ENCODE peak calls at places on chromosomes 11 and 22, in nine cellular contexts. A is memory B cell; U is ovary; K is HS-5; O is naive thymus-derived CD8-positive, alpha-beta T cell; R is GM10248; Z is BJ; B is stimulated activated CD4-positive, alpha-beta T cell treated with anti-CD3 and anti-CD28 coated beads, Interleukin-1b, Interleukin-23, amount 100 ng/mL, for 24 hours; T is IMR-90. J is an unnamed sample.

GRCh38 chr11:14642873-14643696 is 519 bp upstream of the PDE3B start:
- DNase-seq in R (no peak), T (no peak), Z (no peak), A (no peak), B (no peak), K (no peak), O (no peak), U (no peak), J (no peak)

GRCh38 chr11:134521001-134521400 is 109.0 kb upstream of the B3GAT1 start:
- DNase-seq in O (peak), U (no peak), T (no peak), Z (no peak), R (no peak), K (no peak), A (no peak), B (no peak), J (no peak)

GRCh38 chr11:11436715-11437313 is 83.8 kb upstream of the CSNK2A3 start:
- DNase-seq in R (no peak), T (no peak), A (no peak), K (no peak), B (no peak), O (no peak), U (no peak), Z (no peak), J (no peak)

GRCh38 chr11:34840736-34841386 is 75.3 kb downstream of the APIP start:
- DNase-seq in A (peak), Z (no peak), U (no peak), R (peak), T (peak), K (no peak), O (no peak), B (peak), J (no peak)

GRCh38 chr22:35905894-35906293 is 122.7 kb downstream of the RBFOX2 start:
- DNase-seq in B (no peak), O (no peak), Z (no peak), R (no peak), K (no peak), T (no peak), U (no peak), A (no peak), J (no peak)

GRCh38 chr11:69843529-69843921 is 24.3 kb upstream of the FGF3 start:
- DNase-seq in Z (no peak), B (no peak), T (no peak), O (no peak), U (no peak), R (no peak), K (no peak), A (no peak), J (no peak)

GRCh38 chr11:123261345-123262106 is 66.5 kb upstream of the CLMP start:
- DNase-seq in R (peak), U (peak), Z (no peak), T (peak), A (no peak), O (peak), B (peak), K (no peak), J (peak)

GRCh38 chr11:34549271-34549670 is 35.7 kb upstream of the ELF5 start:
- DNase-seq in U (no peak), Z (no peak), R (no peak), K (no peak), B (no peak), T (no peak), A (no peak), O (no peak), J (no peak)

GRCh38 chr22:47918276-47918928 is 1156.0 kb downstream of the TBC1D22A start:
- DNase-seq in B (peak), U (no peak), K (no peak), Z (no peak), A (no peak), R (peak), T (no peak), O (no peak), J (no peak)

GRCh38 chr22:49203863-49204598 is 623.6 kb downstream of the BRD1 start:
- DNase-seq in U (no peak), Z (no peak), T (no peak), B (no peak), R (no peak), A (no peak), O (peak), K (no peak), J (no peak)

GRCh38 chr11:14443642-14444041 is 56.0 kb downstream of the COPB1 start:
- DNase-seq in A (no peak), K (peak), R (no peak), U (no peak), B (no peak), T (peak), Z (no peak), O (no peak), J (no peak)

GRCh38 chr11:131637469-131638175 is 267.2 kb downstream of the NTM start:
- DNase-seq in R (no peak), A (no peak), Z (no peak), K (no peak), U (no peak), B (no peak), O (no peak), T (no peak), J (no peak)

GRCh38 chr11:123585206-123585605 is 69.2 kb downstream of the SCN3B start:
- DNase-seq in B (no peak), U (no peak), O (peak), Z (no peak), A (no peak), R (no peak), K (no peak), T (no peak), J (no peak)

GRCh38 chr11:69196322-69197169 is 40.8 kb downstream of the SMIM38 start:
- DNase-seq in A (no peak), R (no peak), U (no peak), O (no peak), T (no peak), K (no peak), B (no peak), Z (no peak), J (no peak)

GRCh38 chr11:65435330-65435931 is 12.8 kb downstream of the NEAT1 start:
- DNase-seq in R (no peak), O (no peak), K (no peak), B (no peak), Z (no peak), A (no peak), T (peak), U (peak), J (no peak)

GRCh38 chr22:29331213-29331612 is 15.7 kb upstream of the RASL10A start:
- DNase-seq in K (no peak), U (no peak), R (no peak), Z (no peak), T (no peak), A (no peak), O (no peak), B (no peak), J (no peak)

GRCh38 chr11:108160970-108161566 is 39.7 kb downstream of the ACAT1 start:
- DNase-seq in T (no peak), R (peak), O (no peak), Z (no peak), A (peak), U (no peak), B (no peak), K (no peak), J (no peak)